ENCODE peak calls at places on chromosomes 12 and 14, in five cellular contexts. B is progenitor cell of endocrine pancreas; E is RWPE1; P is stimulated activated CD4-positive, alpha-beta T cell treated with anti-CD3 and anti-CD28 coated beads, Interleukin-1b, Interleukin-23, amount 100 ng/mL, for 1 hour; K is GM10248. M is an unnamed sample.

GRCh38 chr12:64145226-64145625 is 76.9 kb downstream of the KICS2 start:
- DNase-seq in P (no peak), B (no peak), K (no peak), E (no peak), M (no peak)

GRCh38 chr14:101520621-101521305 is 40.5 kb upstream of the DIO3 start:
- DNase-seq in K (no peak), P (no peak), B (no peak), E (no peak), M (no peak)

GRCh38 chr14:98231210-98231609 is 1040.8 kb downstream of the BCL11B start:
- DNase-seq in K (no peak), E (no peak), B (no peak), P (no peak), M (no peak)

GRCh38 chr14:94059998-94060397 is 21.0 kb downstream of the DDX24 start:
- DNase-seq in B (no peak), E (no peak), K (no peak), P (no peak), M (no peak)

GRCh38 chr14:23408307-23408630 is 196 bp upstream of the MYH6 start:
- DNase-seq in K (no peak), B (no peak), E (no peak), P (no peak), M (no peak)

GRCh38 chr12:71752887-71753286 is 1.8 kb upstream of the RAB21 start:
- DNase-seq in E (no peak), P (no peak), K (no peak), B (no peak), M (no peak)

GRCh38 chr14:38502241-38502640 is 246.3 kb upstream of the CLEC14A start:
- DNase-seq in K (no peak), E (no peak), P (no peak), B (no peak), M (no peak)

GRCh38 chr12:31868980-31869379 is 90.2 kb upstream of the RESF1 start:
- DNase-seq in E (peak), B (no peak), P (no peak), K (no peak), M (no peak)

GRCh38 chr14:61925043-61925442 is 162.8 kb downstream of the SNAPC1 start:
- DNase-seq in B (no peak), E (no peak), K (peak), P (no peak), M (no peak)

GRCh38 chr14:94942601-94943000 is 172.7 kb upstream of the GSC start:
- DNase-seq in B (no peak), E (no peak), P (no peak), K (no peak), M (no peak)

GRCh38 chr12:67645126-67645525 is 3.4 kb upstream of the DYRK2 start:
- DNase-seq in E (no peak), P (no peak), K (no peak), B (no peak), M (no peak)

GRCh38 chr12:75900781-75901254 is 130.8 kb downstream of the PHLDA1 start:
- DNase-seq in B (no peak), P (no peak), K (no peak), E (no peak), M (no peak)

GRCh38 chr12:105273601-105274000 is 37.6 kb upstream of the APPL2 start:
- DNase-seq in P (no peak), B (no peak), K (no peak), E (peak), M (no peak)

GRCh38 chr12:3658327-3659163 is 94.4 kb downstream of the CRACR2A start:
- DNase-seq in B (peak), P (no peak), K (peak), E (no peak), M (no peak)

GRCh38 chr12:120215357-120215735 is 14.4 kb upstream of the RPLP0 start:
- DNase-seq in B (no peak), K (no peak), E (no peak), P (no peak), M (no peak)

GRCh38 chr12:108792361-108793292 is 61.3 kb upstream of the CORO1C start:
- DNase-seq in B (no peak), P (no peak), K (no peak), E (no peak), M (no peak)

GRCh38 chr12:106428379-106428778 is 70.8 kb downstream of the POLR3B start:
- DNase-seq in P (no peak), B (no peak), E (no peak), K (no peak), M (no peak)

GRCh38 chr12:3113671-3114070 is 36.5 kb downstream of the TSPAN9 start:
- DNase-seq in B (no peak), E (no peak), P (no peak), K (no peak), M (no peak)

GRCh38 chr14:91332448-91333059 is 85.1 kb downstream of the CCDC88C start:
- DNase-seq in B (no peak), P (no peak), E (no peak), K (no peak), M (no peak)

M was measured in H54.